ENCODE peak calls at places on chromosome 9, in eight cellular contexts. One of them, this sample, is unnamed.

GRCh38 chr9:20495133-20495532 is 127.2 kb downstream of the MLLT3 start:
- DNase-seq in HT1080: no peak
- DNase-seq in RWPE1: no peak
- DNase-seq in CD8-positive, alpha-beta T cell: no peak
- DNase-seq in activated CD8-positive, alpha-beta memory T cell treated with anti-CD3 and anti-CD28 coated beads, Interleukin-2, amount 10 ng/mL, durations not matched to agents 7 days and 5 days: no peak
- DNase-seq in fibroblast of pulmonary artery: no peak
- DNase-seq in stimulated activated CD8-positive, alpha-beta memory T cell treated with anti-CD3 and anti-CD28 coated beads, Interleukin-12 subunit alpha, Interleukin-12 subunit beta, amount 100 ng/mL, for 1 hour: no peak
- DNase-seq in uterus: no peak
- DNase-seq in this sample: no peak

GRCh38 chr9:38067892-38068615 is 973 bp downstream of the SHB start:
- DNase-seq in activated CD8-positive, alpha-beta memory T cell treated with anti-CD3 and anti-CD28 coated beads, Interleukin-2, amount 10 ng/mL, durations not matched to agents 7 days and 5 days: no peak
- DNase-seq in CD8-positive, alpha-beta T cell: no peak
- DNase-seq in RWPE1: no peak
- DNase-seq in stimulated activated CD8-positive, alpha-beta memory T cell treated with anti-CD3 and anti-CD28 coated beads, Interleukin-12 subunit alpha, Interleukin-12 subunit beta, amount 100 ng/mL, for 1 hour: no peak
- DNase-seq in uterus: peak; percentile 26
- DNase-seq in fibroblast of pulmonary artery: no peak
- DNase-seq in HT1080: no peak
- DNase-seq in this sample: no peak

GRCh38 chr9:78032599-78033457 is 1.2 kb upstream of the GNAQ start:
- DNase-seq in RWPE1: no peak
- DNase-seq in fibroblast of pulmonary artery: no peak
- DNase-seq in stimulated activated CD8-positive, alpha-beta memory T cell treated with anti-CD3 and anti-CD28 coated beads, Interleukin-12 subunit alpha, Interleukin-12 subunit beta, amount 100 ng/mL, for 1 hour: no peak
- DNase-seq in activated CD8-positive, alpha-beta memory T cell treated with anti-CD3 and anti-CD28 coated beads, Interleukin-2, amount 10 ng/mL, durations not matched to agents 7 days and 5 days: no peak
- DNase-seq in uterus: no peak
- DNase-seq in HT1080: peak; percentile 32
- DNase-seq in CD8-positive, alpha-beta T cell: no peak
- DNase-seq in this sample: no peak

GRCh38 chr9:36793277-36793676 is 220.6 kb downstream of the MELK start:
- DNase-seq in stimulated activated CD8-positive, alpha-beta memory T cell treated with anti-CD3 and anti-CD28 coated beads, Interleukin-12 subunit alpha, Interleukin-12 subunit beta, amount 100 ng/mL, for 1 hour: no peak
- DNase-seq in HT1080: no peak
- DNase-seq in activated CD8-positive, alpha-beta memory T cell treated with anti-CD3 and anti-CD28 coated beads, Interleukin-2, amount 10 ng/mL, durations not matched to agents 7 days and 5 days: no peak
- DNase-seq in fibroblast of pulmonary artery: no peak
- DNase-seq in CD8-positive, alpha-beta T cell: no peak
- DNase-seq in RWPE1: no peak
- DNase-seq in uterus: no peak
- DNase-seq in this sample: no peak

GRCh38 chr9:125749951-125750655 is 2.9 kb downstream of the PBX3 start:
- DNase-seq in RWPE1: no peak
- DNase-seq in CD8-positive, alpha-beta T cell: no peak
- DNase-seq in fibroblast of pulmonary artery: no peak
- DNase-seq in HT1080: no peak
- DNase-seq in activated CD8-positive, alpha-beta memory T cell treated with anti-CD3 and anti-CD28 coated beads, Interleukin-2, amount 10 ng/mL, durations not matched to agents 7 days and 5 days: no peak
- DNase-seq in uterus: no peak
- DNase-seq in stimulated activated CD8-positive, alpha-beta memory T cell treated with anti-CD3 and anti-CD28 coated beads, Interleukin-12 subunit alpha, Interleukin-12 subunit beta, amount 100 ng/mL, for 1 hour: no peak
- DNase-seq in this sample: no peak

GRCh38 chr9:34010979-34011378 is 37.7 kb downstream of the UBAP2 start:
- DNase-seq in CD8-positive, alpha-beta T cell: no peak
- DNase-seq in activated CD8-positive, alpha-beta memory T cell treated with anti-CD3 and anti-CD28 coated beads, Interleukin-2, amount 10 ng/mL, durations not matched to agents 7 days and 5 days: no peak
- DNase-seq in stimulated activated CD8-positive, alpha-beta memory T cell treated with anti-CD3 and anti-CD28 coated beads, Interleukin-12 subunit alpha, Interleukin-12 subunit beta, amount 100 ng/mL, for 1 hour: no peak
- DNase-seq in fibroblast of pulmonary artery: peak; percentile 19
- DNase-seq in HT1080: no peak
- DNase-seq in RWPE1: no peak
- DNase-seq in uterus: no peak
- DNase-seq in this sample: no peak

GRCh38 chr9:112809351-112809848 is 58.8 kb downstream of the SNX30 start:
- DNase-seq in stimulated activated CD8-positive, alpha-beta memory T cell treated with anti-CD3 and anti-CD28 coated beads, Interleukin-12 subunit alpha, Interleukin-12 subunit beta, amount 100 ng/mL, for 1 hour: no peak
- DNase-seq in HT1080: no peak
- DNase-seq in RWPE1: no peak
- DNase-seq in activated CD8-positive, alpha-beta memory T cell treated with anti-CD3 and anti-CD28 coated beads, Interleukin-2, amount 10 ng/mL, durations not matched to agents 7 days and 5 days: no peak
- DNase-seq in fibroblast of pulmonary artery: no peak
- DNase-seq in CD8-positive, alpha-beta T cell: no peak
- DNase-seq in uterus: no peak
- DNase-seq in this sample: no peak

GRCh38 chr9:15735083-15735974 is 182.5 kb downstream of the CCDC171 start:
- DNase-seq in stimulated activated CD8-positive, alpha-beta memory T cell treated with anti-CD3 and anti-CD28 coated beads, Interleukin-12 subunit alpha, Interleukin-12 subunit beta, amount 100 ng/mL, for 1 hour: no peak
- DNase-seq in uterus: no peak
- DNase-seq in HT1080: peak; percentile 72
- DNase-seq in RWPE1: peak; percentile 83
- DNase-seq in activated CD8-positive, alpha-beta memory T cell treated with anti-CD3 and anti-CD28 coated beads, Interleukin-2, amount 10 ng/mL, durations not matched to agents 7 days and 5 days: no peak
- DNase-seq in fibroblast of pulmonary artery: peak; percentile 95
- DNase-seq in CD8-positive, alpha-beta T cell: no peak
- DNase-seq in this sample: no peak

GRCh38 chr9:94802795-94803194 is 76.3 kb downstream of the AOPEP start:
- DNase-seq in uterus: no peak
- DNase-seq in activated CD8-positive, alpha-beta memory T cell treated with anti-CD3 and anti-CD28 coated beads, Interleukin-2, amount 10 ng/mL, durations not matched to agents 7 days and 5 days: peak; percentile 81
- DNase-seq in CD8-positive, alpha-beta T cell: no peak
- DNase-seq in stimulated activated CD8-positive, alpha-beta memory T cell treated with anti-CD3 and anti-CD28 coated beads, Interleukin-12 subunit alpha, Interleukin-12 subunit beta, amount 100 ng/mL, for 1 hour: no peak
- DNase-seq in RWPE1: peak; percentile 69
- DNase-seq in fibroblast of pulmonary artery: no peak
- DNase-seq in HT1080: peak; percentile 88
- DNase-seq in this sample: no peak

GRCh38 chr9:3827175-3827574 is 301.4 kb upstream of the RFX3 start:
- DNase-seq in fibroblast of pulmonary artery: no peak
- DNase-seq in HT1080: no peak
- DNase-seq in RWPE1: peak; percentile 72
- DNase-seq in CD8-positive, alpha-beta T cell: no peak
- DNase-seq in uterus: no peak
- DNase-seq in activated CD8-positive, alpha-beta memory T cell treated with anti-CD3 and anti-CD28 coated beads, Interleukin-2, amount 10 ng/mL, durations not matched to agents 7 days and 5 days: no peak
- DNase-seq in stimulated activated CD8-positive, alpha-beta memory T cell treated with anti-CD3 and anti-CD28 coated beads, Interleukin-12 subunit alpha, Interleukin-12 subunit beta, amount 100 ng/mL, for 1 hour: no peak
- DNase-seq in this sample: no peak

GRCh38 chr9:135294826-135295225 is 184.8 kb upstream of the PPP1R26 start:
- DNase-seq in RWPE1: peak; percentile 44
- DNase-seq in uterus: no peak
- DNase-seq in HT1080: peak; percentile 35
- DNase-seq in stimulated activated CD8-positive, alpha-beta memory T cell treated with anti-CD3 and anti-CD28 coated beads, Interleukin-12 subunit alpha, Interleukin-12 subunit beta, amount 100 ng/mL, for 1 hour: no peak
- DNase-seq in activated CD8-positive, alpha-beta memory T cell treated with anti-CD3 and anti-CD28 coated beads, Interleukin-2, amount 10 ng/mL, durations not matched to agents 7 days and 5 days: no peak
- DNase-seq in fibroblast of pulmonary artery: no peak
- DNase-seq in CD8-positive, alpha-beta T cell: no peak
- DNase-seq in this sample: no peak

GRCh38 chr9:87128844-87129493 is 181.7 kb upstream of the GAS1 start:
- DNase-seq in uterus: no peak
- DNase-seq in activated CD8-positive, alpha-beta memory T cell treated with anti-CD3 and anti-CD28 coated beads, Interleukin-2, amount 10 ng/mL, durations not matched to agents 7 days and 5 days: no peak
- DNase-seq in fibroblast of pulmonary artery: no peak
- DNase-seq in CD8-positive, alpha-beta T cell: no peak
- DNase-seq in stimulated activated CD8-positive, alpha-beta memory T cell treated with anti-CD3 and anti-CD28 coated beads, Interleukin-12 subunit alpha, Interleukin-12 subunit beta, amount 100 ng/mL, for 1 hour: no peak
- DNase-seq in HT1080: no peak
- DNase-seq in RWPE1: no peak
- DNase-seq in this sample: no peak

GRCh38 chr9:10255758-10256157 is 357.0 kb downstream of the PTPRD start:
- DNase-seq in stimulated activated CD8-positive, alpha-beta memory T cell treated with anti-CD3 and anti-CD28 coated beads, Interleukin-12 subunit alpha, Interleukin-12 subunit beta, amount 100 ng/mL, for 1 hour: no peak
- DNase-seq in fibroblast of pulmonary artery: no peak
- DNase-seq in activated CD8-positive, alpha-beta memory T cell treated with anti-CD3 and anti-CD28 coated beads, Interleukin-2, amount 10 ng/mL, durations not matched to agents 7 days and 5 days: no peak
- DNase-seq in uterus: no peak
- DNase-seq in HT1080: no peak
- DNase-seq in CD8-positive, alpha-beta T cell: no peak
- DNase-seq in RWPE1: no peak
- DNase-seq in this sample: no peak

GRCh38 chr9:130707225-130707976 is 13.8 kb downstream of the EXOSC2 start:
- DNase-seq in fibroblast of pulmonary artery: peak; percentile 81
- DNase-seq in stimulated activated CD8-positive, alpha-beta memory T cell treated with anti-CD3 and anti-CD28 coated beads, Interleukin-12 subunit alpha, Interleukin-12 subunit beta, amount 100 ng/mL, for 1 hour: peak; percentile 67
- DNase-seq in CD8-positive, alpha-beta T cell: peak; percentile 64
- DNase-seq in uterus: peak; percentile 52
- DNase-seq in RWPE1: peak; percentile 57
- DNase-seq in HT1080: peak; percentile 51
- DNase-seq in activated CD8-positive, alpha-beta memory T cell treated with anti-CD3 and anti-CD28 coated beads, Interleukin-2, amount 10 ng/mL, durations not matched to agents 7 days and 5 days: peak; percentile 77
- DNase-seq in this sample: no peak

GRCh38 chr9:74887041-74887980 is at the start of gene TRPM6:
- DNase-seq in HT1080: peak; percentile 67
- DNase-seq in CD8-positive, alpha-beta T cell: peak; percentile 20
- DNase-seq in activated CD8-positive, alpha-beta memory T cell treated with anti-CD3 and anti-CD28 coated beads, Interleukin-2, amount 10 ng/mL, durations not matched to agents 7 days and 5 days: peak; percentile 55
- DNase-seq in RWPE1: peak; percentile 59
- DNase-seq in stimulated activated CD8-positive, alpha-beta memory T cell treated with anti-CD3 and anti-CD28 coated beads, Interleukin-12 subunit alpha, Interleukin-12 subunit beta, amount 100 ng/mL, for 1 hour: no peak
- DNase-seq in fibroblast of pulmonary artery: peak; percentile 81
- DNase-seq in uterus: peak; percentile 63
- DNase-seq in this sample: peak; percentile 46

GRCh38 chr9:83304686-83305085 is 233.5 kb downstream of the FRMD3 start:
- DNase-seq in HT1080: no peak
- DNase-seq in activated CD8-positive, alpha-beta memory T cell treated with anti-CD3 and anti-CD28 coated beads, Interleukin-2, amount 10 ng/mL, durations not matched to agents 7 days and 5 days: no peak
- DNase-seq in CD8-positive, alpha-beta T cell: no peak
- DNase-seq in fibroblast of pulmonary artery: peak; percentile 97
- DNase-seq in stimulated activated CD8-positive, alpha-beta memory T cell treated with anti-CD3 and anti-CD28 coated beads, Interleukin-12 subunit alpha, Interleukin-12 subunit beta, amount 100 ng/mL, for 1 hour: no peak
- DNase-seq in RWPE1: no peak
- DNase-seq in uterus: peak; percentile 90
- DNase-seq in this sample: peak; percentile 67

GRCh38 chr9:1269533-1270315 is 219.6 kb downstream of the DMRT2 start:
- DNase-seq in stimulated activated CD8-positive, alpha-beta memory T cell treated with anti-CD3 and anti-CD28 coated beads, Interleukin-12 subunit alpha, Interleukin-12 subunit beta, amount 100 ng/mL, for 1 hour: no peak
- DNase-seq in activated CD8-positive, alpha-beta memory T cell treated with anti-CD3 and anti-CD28 coated beads, Interleukin-2, amount 10 ng/mL, durations not matched to agents 7 days and 5 days: no peak
- DNase-seq in CD8-positive, alpha-beta T cell: no peak
- DNase-seq in HT1080: no peak
- DNase-seq in uterus: no peak
- DNase-seq in RWPE1: no peak
- DNase-seq in fibroblast of pulmonary artery: no peak
- DNase-seq in this sample: no peak

GRCh38 chr9:69433426-69433825 is 108.4 kb downstream of the ENTREP1 start:
- DNase-seq in fibroblast of pulmonary artery: no peak
- DNase-seq in HT1080: no peak
- DNase-seq in RWPE1: peak; percentile 71
- DNase-seq in CD8-positive, alpha-beta T cell: no peak
- DNase-seq in stimulated activated CD8-positive, alpha-beta memory T cell treated with anti-CD3 and anti-CD28 coated beads, Interleukin-12 subunit alpha, Interleukin-12 subunit beta, amount 100 ng/mL, for 1 hour: no peak
- DNase-seq in uterus: no peak
- DNase-seq in activated CD8-positive, alpha-beta memory T cell treated with anti-CD3 and anti-CD28 coated beads, Interleukin-2, amount 10 ng/mL, durations not matched to agents 7 days and 5 days: no peak
- DNase-seq in this sample: no peak

GRCh38 chr9:133115604-133116345 is 5.3 kb downstream of the RALGDS start:
- DNase-seq in CD8-positive, alpha-beta T cell: no peak
- DNase-seq in RWPE1: no peak
- DNase-seq in HT1080: no peak
- DNase-seq in uterus: no peak
- DNase-seq in fibroblast of pulmonary artery: no peak
- DNase-seq in activated CD8-positive, alpha-beta memory T cell treated with anti-CD3 and anti-CD28 coated beads, Interleukin-2, amount 10 ng/mL, durations not matched to agents 7 days and 5 days: peak; percentile 89
- DNase-seq in stimulated activated CD8-positive, alpha-beta memory T cell treated with anti-CD3 and anti-CD28 coated beads, Interleukin-12 subunit alpha, Interleukin-12 subunit beta, amount 100 ng/mL, for 1 hour: no peak
- DNase-seq in this sample: no peak

GRCh38 chr9:80605129-80605528 is 1033.4 kb downstream of the TLE4 start:
- DNase-seq in RWPE1: peak; percentile 16
- DNase-seq in CD8-positive, alpha-beta T cell: no peak
- DNase-seq in activated CD8-positive, alpha-beta memory T cell treated with anti-CD3 and anti-CD28 coated beads, Interleukin-2, amount 10 ng/mL, durations not matched to agents 7 days and 5 days: no peak
- DNase-seq in fibroblast of pulmonary artery: peak; percentile 71
- DNase-seq in uterus: no peak
- DNase-seq in stimulated activated CD8-positive, alpha-beta memory T cell treated with anti-CD3 and anti-CD28 coated beads, Interleukin-12 subunit alpha, Interleukin-12 subunit beta, amount 100 ng/mL, for 1 hour: no peak
- DNase-seq in HT1080: peak; percentile 15
- DNase-seq in this sample: no peak

GRCh38 chr9:5042661-5043178 is 57.6 kb downstream of the JAK2 start:
- DNase-seq in stimulated activated CD8-positive, alpha-beta memory T cell treated with anti-CD3 and anti-CD28 coated beads, Interleukin-12 subunit alpha, Interleukin-12 subunit beta, amount 100 ng/mL, for 1 hour: no peak
- DNase-seq in RWPE1: no peak
- DNase-seq in HT1080: no peak
- DNase-seq in CD8-positive, alpha-beta T cell: no peak
- DNase-seq in uterus: no peak
- DNase-seq in activated CD8-positive, alpha-beta memory T cell treated with anti-CD3 and anti-CD28 coated beads, Interleukin-2, amount 10 ng/mL, durations not matched to agents 7 days and 5 days: peak; percentile 42
- DNase-seq in fibroblast of pulmonary artery: no peak
- DNase-seq in this sample: no peak

GRCh38 chr9:91089405-91090131 is 272.1 kb downstream of the AUH start:
- DNase-seq in stimulated activated CD8-positive, alpha-beta memory T cell treated with anti-CD3 and anti-CD28 coated beads, Interleukin-12 subunit alpha, Interleukin-12 subunit beta, amount 100 ng/mL, for 1 hour: no peak
- DNase-seq in fibroblast of pulmonary artery: peak; percentile 77
- DNase-seq in HT1080: peak; percentile 61
- DNase-seq in RWPE1: no peak
- DNase-seq in CD8-positive, alpha-beta T cell: no peak
- DNase-seq in activated CD8-positive, alpha-beta memory T cell treated with anti-CD3 and anti-CD28 coated beads, Interleukin-2, amount 10 ng/mL, durations not matched to agents 7 days and 5 days: peak; percentile 56
- DNase-seq in uterus: no peak
- DNase-seq in this sample: no peak

GRCh38 chr9:22229069-22229468 is 217.6 kb upstream of the DMRTA1 start:
- DNase-seq in RWPE1: no peak
- DNase-seq in uterus: no peak
- DNase-seq in stimulated activated CD8-positive, alpha-beta memory T cell treated with anti-CD3 and anti-CD28 coated beads, Interleukin-12 subunit alpha, Interleukin-12 subunit beta, amount 100 ng/mL, for 1 hour: no peak
- DNase-seq in HT1080: no peak
- DNase-seq in fibroblast of pulmonary artery: no peak
- DNase-seq in CD8-positive, alpha-beta T cell: no peak
- DNase-seq in activated CD8-positive, alpha-beta memory T cell treated with anti-CD3 and anti-CD28 coated beads, Interleukin-2, amount 10 ng/mL, durations not matched to agents 7 days and 5 days: no peak
- DNase-seq in this sample: no peak

GRCh38 chr9:123562844-123563346 is 206.9 kb downstream of the CRB2 start:
- DNase-seq in stimulated activated CD8-positive, alpha-beta memory T cell treated with anti-CD3 and anti-CD28 coated beads, Interleukin-12 subunit alpha, Interleukin-12 subunit beta, amount 100 ng/mL, for 1 hour: no peak
- DNase-seq in HT1080: peak; percentile 86
- DNase-seq in activated CD8-positive, alpha-beta memory T cell treated with anti-CD3 and anti-CD28 coated beads, Interleukin-2, amount 10 ng/mL, durations not matched to agents 7 days and 5 days: peak; percentile 63
- DNase-seq in fibroblast of pulmonary artery: peak; percentile 68
- DNase-seq in CD8-positive, alpha-beta T cell: no peak
- DNase-seq in RWPE1: peak; percentile 45
- DNase-seq in uterus: peak; percentile 29
- DNase-seq in this sample: no peak

GRCh38 chr9:114000063-114000454 is 78.0 kb downstream of the AMBP start:
- DNase-seq in CD8-positive, alpha-beta T cell: no peak
- DNase-seq in uterus: no peak
- DNase-seq in fibroblast of pulmonary artery: no peak
- DNase-seq in HT1080: no peak
- DNase-seq in activated CD8-positive, alpha-beta memory T cell treated with anti-CD3 and anti-CD28 coated beads, Interleukin-2, amount 10 ng/mL, durations not matched to agents 7 days and 5 days: peak; percentile 25
- DNase-seq in RWPE1: no peak
- DNase-seq in stimulated activated CD8-positive, alpha-beta memory T cell treated with anti-CD3 and anti-CD28 coated beads, Interleukin-12 subunit alpha, Interleukin-12 subunit beta, amount 100 ng/mL, for 1 hour: no peak
- DNase-seq in this sample: no peak

GRCh38 chr9:34744295-34745221 is 34.6 kb upstream of the CCL21 start:
- DNase-seq in RWPE1: peak; percentile 94
- DNase-seq in HT1080: peak; percentile 73
- DNase-seq in CD8-positive, alpha-beta T cell: no peak
- DNase-seq in stimulated activated CD8-positive, alpha-beta memory T cell treated with anti-CD3 and anti-CD28 coated beads, Interleukin-12 subunit alpha, Interleukin-12 subunit beta, amount 100 ng/mL, for 1 hour: no peak
- DNase-seq in uterus: peak; percentile 57
- DNase-seq in fibroblast of pulmonary artery: peak; percentile 71
- DNase-seq in activated CD8-positive, alpha-beta memory T cell treated with anti-CD3 and anti-CD28 coated beads, Interleukin-2, amount 10 ng/mL, durations not matched to agents 7 days and 5 days: no peak
- DNase-seq in this sample: peak; percentile 12

GRCh38 chr9:135825435-135826187 is 81.7 kb downstream of the CAMSAP1 start:
- DNase-seq in CD8-positive, alpha-beta T cell: no peak
- DNase-seq in fibroblast of pulmonary artery: no peak
- DNase-seq in HT1080: no peak
- DNase-seq in RWPE1: no peak
- DNase-seq in activated CD8-positive, alpha-beta memory T cell treated with anti-CD3 and anti-CD28 coated beads, Interleukin-2, amount 10 ng/mL, durations not matched to agents 7 days and 5 days: no peak
- DNase-seq in uterus: no peak
- DNase-seq in stimulated activated CD8-positive, alpha-beta memory T cell treated with anti-CD3 and anti-CD28 coated beads, Interleukin-12 subunit alpha, Interleukin-12 subunit beta, amount 100 ng/mL, for 1 hour: no peak
- DNase-seq in this sample: no peak

GRCh38 chr9:71816782-71817549 is 48.7 kb upstream of the CEMIP2 start:
- DNase-seq in HT1080: no peak
- DNase-seq in stimulated activated CD8-positive, alpha-beta memory T cell treated with anti-CD3 and anti-CD28 coated beads, Interleukin-12 subunit alpha, Interleukin-12 subunit beta, amount 100 ng/mL, for 1 hour: no peak
- DNase-seq in activated CD8-positive, alpha-beta memory T cell treated with anti-CD3 and anti-CD28 coated beads, Interleukin-2, amount 10 ng/mL, durations not matched to agents 7 days and 5 days: no peak
- DNase-seq in CD8-positive, alpha-beta T cell: no peak
- DNase-seq in uterus: no peak
- DNase-seq in RWPE1: no peak
- DNase-seq in fibroblast of pulmonary artery: no peak
- DNase-seq in this sample: no peak

GRCh38 chr9:134686896-134687295 is 45.3 kb downstream of the COL5A1 start:
- DNase-seq in activated CD8-positive, alpha-beta memory T cell treated with anti-CD3 and anti-CD28 coated beads, Interleukin-2, amount 10 ng/mL, durations not matched to agents 7 days and 5 days: no peak
- DNase-seq in CD8-positive, alpha-beta T cell: no peak
- DNase-seq in RWPE1: no peak
- DNase-seq in stimulated activated CD8-positive, alpha-beta memory T cell treated with anti-CD3 and anti-CD28 coated beads, Interleukin-12 subunit alpha, Interleukin-12 subunit beta, amount 100 ng/mL, for 1 hour: no peak
- DNase-seq in uterus: no peak
- DNase-seq in HT1080: no peak
- DNase-seq in fibroblast of pulmonary artery: no peak
- DNase-seq in this sample: no peak

GRCh38 chr9:4796988-4797956 is 4.5 kb downstream of the RCL1 start:
- DNase-seq in HT1080: peak; percentile 42
- DNase-seq in uterus: no peak
- DNase-seq in CD8-positive, alpha-beta T cell: no peak
- DNase-seq in RWPE1: no peak
- DNase-seq in stimulated activated CD8-positive, alpha-beta memory T cell treated with anti-CD3 and anti-CD28 coated beads, Interleukin-12 subunit alpha, Interleukin-12 subunit beta, amount 100 ng/mL, for 1 hour: no peak
- DNase-seq in activated CD8-positive, alpha-beta memory T cell treated with anti-CD3 and anti-CD28 coated beads, Interleukin-2, amount 10 ng/mL, durations not matched to agents 7 days and 5 days: no peak
- DNase-seq in fibroblast of pulmonary artery: peak; percentile 62
- DNase-seq in this sample: no peak

GRCh38 chr9:120974921-120975320 is 48.3 kb upstream of the TRAF1 start:
- DNase-seq in CD8-positive, alpha-beta T cell: no peak
- DNase-seq in stimulated activated CD8-positive, alpha-beta memory T cell treated with anti-CD3 and anti-CD28 coated beads, Interleukin-12 subunit alpha, Interleukin-12 subunit beta, amount 100 ng/mL, for 1 hour: no peak
- DNase-seq in uterus: no peak
- DNase-seq in activated CD8-positive, alpha-beta memory T cell treated with anti-CD3 and anti-CD28 coated beads, Interleukin-2, amount 10 ng/mL, durations not matched to agents 7 days and 5 days: no peak
- DNase-seq in fibroblast of pulmonary artery: no peak
- DNase-seq in HT1080: no peak
- DNase-seq in RWPE1: no peak
- DNase-seq in this sample: no peak

GRCh38 chr9:21800931-21801682 is 1.3 kb upstream of the MTAP start:
- DNase-seq in uterus: no peak
- DNase-seq in HT1080: no peak
- DNase-seq in RWPE1: no peak
- DNase-seq in stimulated activated CD8-positive, alpha-beta memory T cell treated with anti-CD3 and anti-CD28 coated beads, Interleukin-12 subunit alpha, Interleukin-12 subunit beta, amount 100 ng/mL, for 1 hour: no peak
- DNase-seq in activated CD8-positive, alpha-beta memory T cell treated with anti-CD3 and anti-CD28 coated beads, Interleukin-2, amount 10 ng/mL, durations not matched to agents 7 days and 5 days: no peak
- DNase-seq in fibroblast of pulmonary artery: no peak
- DNase-seq in CD8-positive, alpha-beta T cell: no peak
- DNase-seq in this sample: no peak

GRCh38 chr9:11871832-11872231 is 821.4 kb upstream of the TYRP1 start:
- DNase-seq in activated CD8-positive, alpha-beta memory T cell treated with anti-CD3 and anti-CD28 coated beads, Interleukin-2, amount 10 ng/mL, durations not matched to agents 7 days and 5 days: no peak
- DNase-seq in RWPE1: no peak
- DNase-seq in fibroblast of pulmonary artery: no peak
- DNase-seq in uterus: no peak
- DNase-seq in stimulated activated CD8-positive, alpha-beta memory T cell treated with anti-CD3 and anti-CD28 coated beads, Interleukin-12 subunit alpha, Interleukin-12 subunit beta, amount 100 ng/mL, for 1 hour: no peak
- DNase-seq in CD8-positive, alpha-beta T cell: no peak
- DNase-seq in HT1080: peak; percentile 10
- DNase-seq in this sample: no peak